ENCODE peak calls at places on chromosome 6, in four cellular contexts. One of them, this sample, is unnamed.

GRCh38 chr6:34919651-34920050 is 30.6 kb downstream of the ANKS1A start:
- DNase-seq in neural progenitor cell: no peak
- DNase-seq in IMR-90: peak
- DNase-seq in esophagus squamous epithelium: no peak
- DNase-seq in this sample: no peak

GRCh38 chr6:137978252-137978896 is 111.3 kb downstream of the TNFAIP3 start:
- DNase-seq in esophagus squamous epithelium: no peak
- DNase-seq in neural progenitor cell: no peak
- DNase-seq in IMR-90: no peak
- DNase-seq in this sample: no peak

GRCh38 chr6:143007626-143008025 is 53.1 kb upstream of the AIG1 start:
- DNase-seq in esophagus squamous epithelium: no peak
- DNase-seq in neural progenitor cell: no peak
- DNase-seq in IMR-90: no peak
- DNase-seq in this sample: no peak

GRCh38 chr6:37802810-37803209 is 16.7 kb upstream of the ZFAND3 start:
- DNase-seq in esophagus squamous epithelium: no peak
- DNase-seq in neural progenitor cell: no peak
- DNase-seq in IMR-90: no peak
- DNase-seq in this sample: no peak

GRCh38 chr6:167731216-167731615 is 95.5 kb upstream of the AFDN start:
- DNase-seq in esophagus squamous epithelium: no peak
- DNase-seq in neural progenitor cell: no peak
- DNase-seq in IMR-90: no peak
- DNase-seq in this sample: peak

GRCh38 chr6:117992856-117993255 is 85.8 kb downstream of the SLC35F1 start:
- DNase-seq in IMR-90: no peak
- DNase-seq in esophagus squamous epithelium: no peak
- DNase-seq in neural progenitor cell: no peak
- DNase-seq in this sample: no peak

GRCh38 chr6:170110201-170111140 is 180.4 kb downstream of the DLL1 start:
- DNase-seq in IMR-90: no peak
- DNase-seq in esophagus squamous epithelium: no peak
- DNase-seq in neural progenitor cell: no peak
- DNase-seq in this sample: peak

GRCh38 chr6:157549468-157549745 is 168.4 kb downstream of the ZDHHC14 start:
- DNase-seq in esophagus squamous epithelium: no peak
- DNase-seq in IMR-90: no peak
- DNase-seq in neural progenitor cell: no peak
- DNase-seq in this sample: peak

GRCh38 chr6:15534970-15535369 is 127.9 kb downstream of the DTNBP1 start:
- DNase-seq in neural progenitor cell: no peak
- DNase-seq in IMR-90: no peak
- DNase-seq in esophagus squamous epithelium: no peak
- DNase-seq in this sample: no peak

GRCh38 chr6:64520050-64520449 is 884.4 kb downstream of the PHF3 start:
- DNase-seq in IMR-90: peak
- DNase-seq in neural progenitor cell: no peak
- DNase-seq in esophagus squamous epithelium: no peak
- DNase-seq in this sample: no peak

GRCh38 chr6:41356838-41357237 is 21.4 kb downstream of the NCR2 start:
- DNase-seq in esophagus squamous epithelium: no peak
- DNase-seq in neural progenitor cell: no peak
- DNase-seq in IMR-90: no peak
- DNase-seq in this sample: no peak

GRCh38 chr6:57217270-57217669 is 4.8 kb downstream of the RAB23 start:
- DNase-seq in esophagus squamous epithelium: no peak
- DNase-seq in neural progenitor cell: no peak
- DNase-seq in IMR-90: no peak
- DNase-seq in this sample: no peak

GRCh38 chr6:34556031-34556471 is at the start of gene SPDEF:
- DNase-seq in neural progenitor cell: no peak
- DNase-seq in esophagus squamous epithelium: no peak
- DNase-seq in IMR-90: no peak
- DNase-seq in this sample: peak

GRCh38 chr6:119210596-119210995 is 132.1 kb upstream of the FAM184A start:
- DNase-seq in neural progenitor cell: no peak
- DNase-seq in IMR-90: peak
- DNase-seq in esophagus squamous epithelium: no peak
- DNase-seq in this sample: no peak

GRCh38 chr6:82396964-82397761 is 33.5 kb downstream of the TPBG start:
- DNase-seq in neural progenitor cell: no peak
- DNase-seq in esophagus squamous epithelium: no peak
- DNase-seq in IMR-90: peak
- DNase-seq in this sample: no peak

GRCh38 chr6:28489366-28490190 is 26.0 kb downstream of the GPX6 start:
- DNase-seq in neural progenitor cell: peak
- DNase-seq in esophagus squamous epithelium: no peak
- DNase-seq in IMR-90: peak
- DNase-seq in this sample: peak

GRCh38 chr6:82617648-82618047 is 254.0 kb downstream of the TPBG start:
- DNase-seq in esophagus squamous epithelium: no peak
- DNase-seq in IMR-90: no peak
- DNase-seq in neural progenitor cell: no peak
- DNase-seq in this sample: no peak

GRCh38 chr6:104642871-104643270 is 216.8 kb downstream of the HACE1 start:
- DNase-seq in esophagus squamous epithelium: no peak
- DNase-seq in IMR-90: no peak
- DNase-seq in neural progenitor cell: no peak
- DNase-seq in this sample: no peak

GRCh38 chr6:144195671-144196070 is 45.4 kb downstream of the STX11 start:
- DNase-seq in neural progenitor cell: no peak
- DNase-seq in esophagus squamous epithelium: no peak
- DNase-seq in IMR-90: peak
- DNase-seq in this sample: no peak

GRCh38 chr6:33091957-33092356 is 16.2 kb downstream of the HLA-DPB1 start:
- DNase-seq in IMR-90: no peak
- DNase-seq in neural progenitor cell: peak
- DNase-seq in esophagus squamous epithelium: no peak
- DNase-seq in this sample: peak

GRCh38 chr6:143555582-143555981 is 44.1 kb upstream of the FUCA2 start:
- DNase-seq in IMR-90: no peak
- DNase-seq in esophagus squamous epithelium: no peak
- DNase-seq in neural progenitor cell: no peak
- DNase-seq in this sample: no peak

GRCh38 chr6:34273242-34273805 is 24.5 kb upstream of the SMIM29 start:
- DNase-seq in esophagus squamous epithelium: no peak
- DNase-seq in neural progenitor cell: no peak
- DNase-seq in IMR-90: peak
- DNase-seq in this sample: no peak

GRCh38 chr6:137157601-137158000 is 15.8 kb downstream of the IL22RA2 start:
- DNase-seq in IMR-90: no peak
- DNase-seq in neural progenitor cell: no peak
- DNase-seq in esophagus squamous epithelium: no peak
- DNase-seq in this sample: no peak

GRCh38 chr6:118724211-118724610 is 72.8 kb upstream of the CEP85L start:
- DNase-seq in neural progenitor cell: no peak
- DNase-seq in esophagus squamous epithelium: no peak
- DNase-seq in IMR-90: peak
- DNase-seq in this sample: no peak

GRCh38 chr6:128124713-128125112 is 223.9 kb upstream of the THEMIS start:
- DNase-seq in neural progenitor cell: no peak
- DNase-seq in esophagus squamous epithelium: no peak
- DNase-seq in IMR-90: peak
- DNase-seq in this sample: no peak

GRCh38 chr6:156961282-156961892 is 184.2 kb downstream of the ARID1B start:
- DNase-seq in IMR-90: no peak
- DNase-seq in esophagus squamous epithelium: no peak
- DNase-seq in neural progenitor cell: no peak
- DNase-seq in this sample: no peak

GRCh38 chr6:149963462-149964242 is at the start of gene ULBP1:
- DNase-seq in esophagus squamous epithelium: peak
- DNase-seq in neural progenitor cell: peak
- DNase-seq in IMR-90: peak
- DNase-seq in this sample: peak

GRCh38 chr6:149961728-149962425 is 1.9 kb upstream of the ULBP1 start:
- DNase-seq in neural progenitor cell: peak
- DNase-seq in IMR-90: no peak
- DNase-seq in esophagus squamous epithelium: no peak
- DNase-seq in this sample: peak

GRCh38 chr6:149963212-149963461 is 606 bp upstream of the ULBP1 start:
- DNase-seq in esophagus squamous epithelium: no peak
- DNase-seq in IMR-90: peak
- DNase-seq in neural progenitor cell: no peak
- DNase-seq in this sample: peak

GRCh38 chr6:149964243-149965190 is 774 bp downstream of the ULBP1 start:
- DNase-seq in neural progenitor cell: peak
- DNase-seq in esophagus squamous epithelium: no peak
- DNase-seq in IMR-90: peak
- DNase-seq in this sample: peak

GRCh38 chr6:149962461-149963211 is 1.1 kb upstream of the ULBP1 start:
- DNase-seq in esophagus squamous epithelium: no peak
- DNase-seq in IMR-90: no peak
- DNase-seq in neural progenitor cell: no peak
- DNase-seq in this sample: no peak
- H3K27ac ChIP-seq in esophagus squamous epithelium: no peak
- H3K27ac ChIP-seq in IMR-90: no peak
- H3K27ac ChIP-seq in neural progenitor cell: no peak
- H3K27ac ChIP-seq in this sample: no peak

DNA sequence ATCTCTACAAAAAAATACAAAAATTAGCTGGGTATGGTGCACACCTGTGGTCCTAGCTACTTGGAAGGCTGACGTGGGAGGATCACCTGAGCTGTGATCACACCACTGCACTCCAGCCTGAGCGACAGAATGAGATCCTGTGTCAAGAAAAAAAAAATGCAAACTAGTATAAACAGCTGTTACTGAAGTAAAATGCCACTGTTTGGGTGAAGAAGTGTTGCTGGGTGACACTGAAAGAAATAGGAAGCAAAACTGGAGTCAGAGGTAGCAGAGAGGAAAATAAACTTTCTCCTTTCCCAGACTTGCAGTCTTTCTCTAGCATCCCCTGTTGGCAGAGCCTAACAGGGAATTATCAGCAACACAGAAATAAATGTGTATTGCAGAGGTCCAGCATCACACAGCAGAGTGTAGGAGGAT is 241.2 kb upstream of the PREP start:
- DNase-seq in esophagus squamous epithelium: no peak
- DNase-seq in neural progenitor cell: no peak
- DNase-seq in IMR-90: no peak
- DNase-seq in this sample: no peak
- TF ChIP-seq CTCF in esophagus squamous epithelium: no peak
- TF ChIP-seq CTCF in neural progenitor cell: no peak
- TF ChIP-seq CTCF in IMR-90: no peak
- TF ChIP-seq CTCF in this sample: peak

DNA sequence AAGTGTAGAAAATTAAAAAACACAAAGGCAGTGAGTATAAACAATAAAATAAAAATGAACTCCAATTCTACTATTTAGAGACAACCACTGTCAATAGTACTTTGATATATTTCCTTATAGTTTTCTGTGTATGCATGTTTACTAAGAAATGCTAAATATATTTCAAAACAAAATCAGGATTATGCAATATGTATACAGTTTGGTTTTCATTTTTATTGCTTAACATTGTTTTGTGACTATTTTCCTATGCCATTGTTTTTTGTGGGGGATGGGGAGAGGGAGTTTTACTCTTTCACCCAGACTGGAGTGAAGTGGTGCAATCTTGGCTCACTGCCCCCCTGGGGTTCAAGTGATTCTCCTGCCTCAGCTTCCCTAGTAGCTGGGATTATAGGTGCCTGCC is 19.6 kb downstream of the OR2A4 start:
- DNase-seq in neural progenitor cell: no peak
- DNase-seq in esophagus squamous epithelium: no peak
- DNase-seq in IMR-90: no peak
- DNase-seq in this sample: no peak
- H3K27ac ChIP-seq in neural progenitor cell: no peak
- H3K27ac ChIP-seq in esophagus squamous epithelium: no peak
- H3K27ac ChIP-seq in IMR-90: no peak
- H3K27ac ChIP-seq in this sample: no peak

DNA sequence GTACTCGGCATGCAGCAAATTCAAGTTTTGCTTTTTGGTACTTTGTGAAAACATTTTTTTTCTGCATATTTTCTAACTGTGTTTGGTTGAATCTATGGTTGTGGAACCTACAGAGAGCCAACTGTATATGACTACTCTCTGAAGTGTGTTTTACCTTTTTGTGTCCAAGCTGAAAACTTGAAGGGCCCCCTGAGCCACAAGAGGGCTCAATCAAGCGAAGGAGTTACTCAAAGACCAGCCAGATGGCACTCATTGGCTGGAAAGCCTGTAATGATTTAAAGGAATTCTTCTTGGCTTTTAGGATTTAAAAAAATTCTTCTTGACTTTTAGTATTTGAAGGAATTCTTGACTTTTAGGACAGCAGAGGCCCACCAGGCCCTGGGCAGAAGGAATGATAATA is 27.0 kb upstream of the ECI2 start:
- DNase-seq in IMR-90: no peak
- DNase-seq in neural progenitor cell: peak
- DNase-seq in esophagus squamous epithelium: no peak
- DNase-seq in this sample: no peak
- TF ChIP-seq CTCF in IMR-90: no peak
- TF ChIP-seq CTCF in neural progenitor cell: peak
- TF ChIP-seq CTCF in esophagus squamous epithelium: no peak
- TF ChIP-seq CTCF in this sample: peak

GRCh38 chr6:151071295-151071694 is 168.5 kb upstream of the AKAP12 start:
- DNase-seq in IMR-90: peak
- DNase-seq in esophagus squamous epithelium: no peak
- DNase-seq in neural progenitor cell: no peak
- DNase-seq in this sample: no peak
- H3K27ac ChIP-seq in IMR-90: peak
- H3K27ac ChIP-seq in esophagus squamous epithelium: peak
- H3K27ac ChIP-seq in neural progenitor cell: no peak
- H3K27ac ChIP-seq in this sample: no peak

DNA sequence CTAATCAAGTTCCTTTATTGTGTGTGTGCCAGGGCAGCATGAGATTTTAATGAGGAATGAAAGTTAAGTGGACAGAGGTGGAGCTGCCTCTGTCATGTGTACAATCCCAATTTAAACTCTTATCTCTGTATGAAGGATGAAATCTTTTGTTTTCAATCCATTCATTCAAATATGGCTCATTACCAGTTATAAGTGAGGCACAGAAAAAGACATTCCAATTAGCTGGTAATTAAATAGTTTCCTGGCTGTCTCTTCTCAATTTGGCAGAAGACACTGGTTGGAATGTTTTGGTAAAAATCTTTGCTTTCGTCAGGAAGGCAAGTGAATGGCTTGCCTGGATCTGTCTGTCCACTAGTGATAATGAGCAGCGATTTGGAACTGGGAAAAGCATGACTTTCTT is 46.4 kb downstream of the CLVS2 start:
- DNase-seq in IMR-90: no peak
- DNase-seq in neural progenitor cell: no peak
- DNase-seq in esophagus squamous epithelium: no peak
- DNase-seq in this sample: no peak
- TF ChIP-seq CTCF in IMR-90: no peak
- TF ChIP-seq CTCF in neural progenitor cell: no peak
- TF ChIP-seq CTCF in esophagus squamous epithelium: no peak
- TF ChIP-seq CTCF in this sample: no peak

DNA sequence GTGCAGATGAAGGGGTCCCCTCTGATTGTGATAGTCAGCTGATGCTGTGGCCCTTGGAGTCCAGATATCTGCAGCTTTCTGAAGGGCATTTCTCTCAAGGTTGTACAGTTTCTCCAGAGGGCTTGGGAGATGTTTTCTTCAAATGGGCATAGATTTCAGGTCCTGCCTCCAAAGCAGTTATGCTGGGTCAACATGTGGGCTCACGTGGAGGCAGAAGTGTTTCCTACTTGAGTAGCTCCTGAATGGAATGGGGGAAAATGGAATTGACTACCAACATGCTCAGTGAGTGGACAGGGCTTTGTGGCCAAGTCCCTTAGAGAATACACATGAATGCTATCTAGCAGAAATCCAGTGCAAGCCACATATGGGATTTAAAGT is 360.7 kb downstream of the SAMD5 start:
- DNase-seq in esophagus squamous epithelium: no peak
- DNase-seq in IMR-90: no peak
- DNase-seq in neural progenitor cell: no peak
- DNase-seq in this sample: no peak
- H3K27ac ChIP-seq in esophagus squamous epithelium: no peak
- H3K27ac ChIP-seq in IMR-90: no peak
- H3K27ac ChIP-seq in neural progenitor cell: no peak
- H3K27ac ChIP-seq in this sample: no peak

This sample was measured in endodermal cell.